ENCODE peak calls at places on chromosomes 11 and 22, in five cellular contexts. O is stimulated activated CD4-positive, alpha-beta T cell treated with anti-CD3 and anti-CD28 coated beads, Interleukin-1b, Interleukin-23, amount 100 ng/mL, for 1 hour; M is Calu3; I is hypothalamus; C is brain microvascular endothelial cell. X is an unnamed sample.

GRCh38 chr11:111548542-111548941 is 8.0 kb downstream of the LAYN start:
- DNase-seq in M (no peak), O (no peak), C (no peak), I (no peak), X (no peak)

GRCh38 chr22:38718414-38718813 is 12.7 kb downstream of the GTPBP1 start:
- DNase-seq in O (no peak), M (peak), I (no peak), C (peak), X (peak)

GRCh38 chr11:13429836-13430235 is 33.2 kb downstream of the BTBD10 start:
- DNase-seq in I (no peak), C (no peak), O (no peak), M (no peak), X (no peak)

GRCh38 chr11:93869830-93870229 is 19.4 kb upstream of the VSTM5 start:
- DNase-seq in C (no peak), O (no peak), I (no peak), M (no peak), X (no peak)

GRCh38 chr11:57568330-57568766 is 876 bp upstream of the UBE2L6 start:
- DNase-seq in M (peak), C (peak), O (peak), I (no peak), X (peak)

GRCh38 chr11:117238221-117238620 is 5.8 kb downstream of the RNF214 start:
- DNase-seq in I (no peak), C (no peak), O (no peak), M (no peak), X (no peak)

GRCh38 chr11:118988280-118988679 is 9.7 kb upstream of the CENATAC start:
- DNase-seq in O (no peak), C (no peak), I (no peak), M (no peak), X (no peak)

GRCh38 chr11:59223177-59223576 is 10.4 kb upstream of the MPEG1 start:
- DNase-seq in O (no peak), C (no peak), M (no peak), I (no peak), X (no peak)

GRCh38 chr11:94834931-94835330 is 66.8 kb downstream of the AMOTL1 start:
- DNase-seq in M (no peak), C (no peak), I (no peak), O (no peak), X (no peak)

GRCh38 chr11:202490-202889 is 4.7 kb downstream of the BET1L start:
- DNase-seq in C (no peak), M (no peak), I (no peak), O (no peak), X (no peak)

GRCh38 chr11:9651899-9652748 is 11.8 kb upstream of the SWAP70 start:
- DNase-seq in M (no peak), C (no peak), O (no peak), I (no peak), X (no peak)

GRCh38 chr11:72573380-72573949 is 100.8 kb downstream of the PDE2A start:
- DNase-seq in M (peak), O (no peak), C (peak), I (no peak), X (no peak)

GRCh38 chr11:68321293-68322030 is 9.1 kb downstream of the LRP5 start:
- DNase-seq in O (no peak), I (no peak), C (no peak), M (no peak), X (no peak)

GRCh38 chr11:75945925-75946324 is 130.9 kb downstream of the UVRAG start:
- DNase-seq in O (no peak), M (no peak), C (no peak), I (no peak), X (no peak)

GRCh38 chr11:68542617-68543016 is 82.1 kb downstream of the PPP6R3 start:
- DNase-seq in O (no peak), M (no peak), C (peak), I (no peak), X (peak)

GRCh38 chr22:47018010-47018910 is 255.8 kb downstream of the TBC1D22A start:
- DNase-seq in I (no peak), C (no peak), M (no peak), O (no peak), X (no peak)

GRCh38 chr11:69409812-69410645 is 71.4 kb upstream of the LINC01488 start:
- DNase-seq in I (no peak), M (no peak), O (no peak), C (no peak), X (no peak)

GRCh38 chr11:77276271-77276670 is 25.2 kb downstream of the GDPD4 start:
- DNase-seq in C (no peak), I (no peak), M (no peak), O (no peak), X (no peak)

GRCh38 chr22:37925311-37925710 is 19.2 kb downstream of the MICALL1 start:
- DNase-seq in M (no peak), O (no peak), C (no peak), I (no peak), X (no peak)

GRCh38 chr11:131670876-131671275 is 300.5 kb downstream of the NTM start:
- DNase-seq in I (no peak), O (no peak), M (no peak), C (no peak), X (no peak)

GRCh38 chr22:44524806-44525205 is 26.8 kb upstream of the RTL6 start:
- DNase-seq in C (no peak), O (no peak), M (no peak), I (no peak), X (no peak)

GRCh38 chr11:75514596-75514995 is 11.1 kb downstream of the GDPD5 start:
- DNase-seq in O (no peak), I (no peak), M (no peak), C (no peak), X (no peak)

X was measured in ovary.